ENCODE peak calls at places on chromosome 17, in four cellular contexts. C, N, W and L are unnamed samples. For H3K4me1, the result is how much of the 10 kb centered on the place peaks cover.

GRCh38 chr17:81282141-81282540 is 13.0 kb downstream of the SLC38A10 start:
- DNase-seq in C (no peak), N (no peak), W (no peak), L (no peak)

GRCh38 chr17:79891113-79891730 is 52.0 kb upstream of the CBX4 start:
- DNase-seq in N (no peak), C (no peak), W (no peak), L (no peak)

GRCh38 chr17:62057696-62058095 is 7.4 kb downstream of the MED13 start:
- DNase-seq in C (no peak), W (no peak), N (no peak), L (no peak)

GRCh38 chr17:82051776-82052637 is at the start of the genes GPS1 and RFNG:
- DNase-seq in N (peak), C (peak), W (peak), L (peak)

GRCh38 chr17:64661981-64662773 is at the start of gene SMURF2:
- DNase-seq in C (peak), W (peak), N (peak), L (peak)

GRCh38 chr17:57395721-57396321 is 139.5 kb downstream of the MSI2 start:
- DNase-seq in C (no peak), W (no peak), N (no peak), L (no peak)

GRCh38 chr17:80539022-80539421 is 5.6 kb upstream of the RPTOR start:
- DNase-seq in W (no peak), C (no peak), N (peak), L (no peak)

GRCh38 chr17:14359251-14359939 is 58.5 kb downstream of the HS3ST3B1 start:
- DNase-seq in C (no peak), N (peak), W (no peak), L (peak)

GRCh38 chr17:35073183-35073790 is 9.8 kb upstream of the RFFL start:
- DNase-seq in W (no peak), N (no peak), C (no peak), L (no peak)

GRCh38 chr17:62911106-62911505 is 54.9 kb upstream of the TANC2 start:
- DNase-seq in C (no peak), N (peak), W (no peak), L (no peak)

GRCh38 chr17:49496866-49497146 is 1.7 kb downstream of the NGFR start:
- DNase-seq in C (no peak), N (no peak), W (no peak), L (no peak)

GRCh38 chr17:49495842-49496182 is 719 bp downstream of the NGFR start:
- DNase-seq in W (no peak), N (peak), C (no peak), L (no peak)

GRCh38 chr17:49497147-49498036 is 2.3 kb downstream of the NGFR start:
- DNase-seq in W (peak), C (no peak), N (peak), L (peak)

GRCh38 chr17:49496183-49496865 is 1.2 kb downstream of the NGFR start:
- DNase-seq in W (peak), C (peak), N (peak), L (peak)

DNA sequence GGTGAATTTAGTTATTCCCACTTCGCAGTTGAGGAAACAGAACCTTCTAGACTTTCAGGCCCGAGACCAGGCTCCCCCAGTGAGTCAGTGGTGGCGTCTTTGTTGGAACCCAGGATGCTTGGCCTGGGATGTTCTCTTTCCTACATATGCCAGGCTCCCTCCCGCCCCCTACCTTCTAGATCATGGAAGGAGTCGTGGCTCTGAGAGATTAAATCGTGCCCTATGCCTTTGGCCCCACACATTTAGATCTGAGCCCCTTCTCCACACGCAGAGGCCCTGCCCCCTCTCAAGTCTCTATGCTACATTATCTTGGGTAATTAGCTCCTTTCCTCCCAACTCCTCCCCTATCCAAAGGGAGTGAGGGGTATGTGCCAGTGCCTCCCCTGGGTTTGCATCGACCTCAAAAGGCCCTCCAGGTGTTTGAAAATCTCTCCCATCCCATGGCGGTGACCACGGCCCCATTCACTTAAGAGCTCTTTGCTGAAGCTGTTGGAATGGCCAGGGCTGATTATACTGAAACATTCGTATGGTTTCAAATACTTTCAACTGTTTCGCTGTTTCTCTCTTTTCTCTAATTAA is 3.0 kb downstream of the NGFR start:
- DNase-seq in N (peak), C (no peak), W (no peak), L (no peak)
- TF ChIP-seq CTCF in N (peak), C (no peak), W (peak), L (no peak)

DNA sequence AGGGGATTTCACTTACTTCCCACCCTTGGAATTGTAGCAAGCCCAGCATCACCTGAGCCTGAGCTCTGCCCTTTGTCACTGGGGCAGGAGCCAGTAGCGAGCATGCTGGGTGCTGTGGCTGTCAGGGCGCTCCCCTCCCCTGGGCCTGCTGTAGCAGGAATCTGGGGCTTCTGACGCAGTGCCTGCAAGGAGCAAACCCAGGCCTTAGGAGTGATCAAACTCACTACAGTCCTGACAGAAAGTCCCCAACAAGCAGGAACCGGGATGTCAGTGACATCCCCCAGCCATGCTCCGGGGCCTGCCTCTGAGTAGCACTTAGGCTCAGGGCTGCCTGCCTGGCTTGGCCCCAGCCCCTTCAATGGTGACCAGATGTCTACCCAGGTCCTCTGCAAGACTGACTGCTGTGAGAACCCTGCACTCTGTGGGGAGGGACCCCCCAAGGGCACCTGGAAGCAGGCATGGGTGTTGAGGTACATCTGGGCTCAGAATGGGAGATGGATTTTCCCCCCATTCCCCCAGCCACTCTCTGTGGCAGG is 23.5 kb downstream of the PLD6 start:
- DNase-seq in W (no peak), N (no peak), C (no peak), L (no peak)
- H3K4me1 ChIP-seq in W (half or more), N (under half), C (under half), L (half or more)

GRCh38 chr17:72603346-72604242 is 482.8 kb downstream of the SOX9 start:
- DNase-seq in C (no peak), N (no peak), W (no peak), L (no peak)

GRCh38 chr17:72600934-72601333 is 480.1 kb downstream of the SOX9 start:
- DNase-seq in W (no peak), N (no peak), C (no peak), L (no peak)

GRCh38 chr17:72605543-72605942 is 484.7 kb downstream of the SOX9 start:
- DNase-seq in W (no peak), C (no peak), N (no peak), L (no peak)

GRCh38 chr17:72604518-72604917 is 483.7 kb downstream of the SOX9 start:
- DNase-seq in W (no peak), N (no peak), C (no peak), L (no peak)

GRCh38 chr17:72602517-72603345 is 481.9 kb downstream of the SOX9 start:
- DNase-seq in N (peak), C (peak), W (no peak), L (no peak)
- TF ChIP-seq CTCF in N (peak), C (no peak), W (no peak), L (no peak)

GRCh38 chr17:2054740-2055493 is at the start of gene HIC1:
- DNase-seq in N (peak), W (peak), C (peak), L (peak)
- H3K4me1 ChIP-seq in N (under half), W (half or more), C (half or more), L (half or more)

DNA sequence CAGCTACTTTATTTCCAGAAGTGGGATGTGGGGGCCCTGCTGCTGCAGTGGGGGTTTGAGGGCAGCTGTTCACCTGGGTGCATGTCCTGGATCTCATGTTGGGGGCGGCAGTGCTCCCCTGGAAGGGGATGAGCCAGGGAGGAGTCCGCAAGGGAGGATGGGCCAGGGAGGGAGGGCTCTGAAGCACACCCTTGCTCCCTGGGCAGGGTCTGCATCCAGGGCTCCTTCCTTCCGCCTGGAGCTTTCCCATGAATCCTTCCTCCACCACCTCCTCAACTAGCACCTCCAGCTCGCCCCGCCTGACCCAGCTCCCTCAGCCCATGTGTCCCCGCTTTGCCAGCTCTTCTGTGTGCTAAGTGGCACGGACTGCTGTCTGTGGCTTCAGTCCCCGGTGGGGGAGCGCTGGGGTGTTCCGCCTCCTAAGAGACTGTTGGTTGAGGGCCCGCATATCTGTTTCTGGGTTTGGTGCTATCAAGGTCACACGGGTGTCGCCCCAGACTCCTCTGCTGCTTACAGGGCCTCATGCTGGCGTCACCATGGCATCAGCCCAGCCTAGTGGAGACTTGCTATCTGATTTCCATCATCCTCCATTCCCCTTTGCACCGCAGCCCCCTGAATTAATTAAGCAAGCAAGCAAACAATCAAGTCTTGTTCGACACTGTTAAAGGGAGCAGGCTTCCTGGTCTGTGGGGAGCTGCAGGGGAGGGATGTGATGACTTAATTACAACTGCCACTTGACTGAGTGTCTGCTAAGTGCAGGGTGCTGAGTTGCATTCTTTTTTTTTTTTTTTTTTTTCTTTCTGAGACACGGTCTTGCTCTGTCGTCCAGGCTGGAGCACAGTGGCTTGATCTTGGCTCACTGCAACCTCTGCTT is 71.8 kb downstream of the PRKCA start:
- DNase-seq in N (peak), W (peak), C (no peak), L (peak)
- TF ChIP-seq CTCF in N (no peak), W (no peak), C (no peak), L (no peak)

GRCh38 chr17:17077101-17077500 is 34.8 kb downstream of the MPRIP start:
- DNase-seq in C (peak), W (no peak), N (no peak), L (no peak)
- H3K4me1 ChIP-seq in C (half or more), W (half or more), N (under half), L (half or more)

DNA sequence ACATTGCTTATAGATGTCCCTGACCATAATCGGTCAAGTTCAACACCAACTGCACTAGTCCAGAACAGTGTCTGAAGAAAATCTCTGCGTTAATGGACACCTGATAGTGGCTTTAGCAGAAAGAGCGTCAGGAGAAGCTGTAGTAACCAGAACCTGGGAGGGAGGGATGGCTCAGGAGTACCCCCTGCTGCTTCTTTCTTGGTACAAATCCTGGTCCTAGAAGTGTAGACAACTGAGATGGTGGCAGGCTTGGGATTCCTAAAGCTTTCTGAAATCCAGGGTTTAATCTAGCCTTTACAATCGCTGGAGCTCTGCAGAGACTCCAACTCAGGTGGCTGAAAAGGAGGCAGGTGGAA is 5.4 kb downstream of the MAP3K14 start:
- DNase-seq in W (no peak), N (peak), C (no peak), L (no peak)
- TF ChIP-seq CTCF in W (no peak), N (no peak), C (no peak), L (no peak)